ENCODE peak calls at places on chromosomes 5 and 9, in nine cellular contexts. N is IMR-90, Y is psoas muscle, W is HFF-Myc, K is cardiac fibroblast, I is osteoblast, Z is left ventricle myocardium inferior, U is uterus, J is fibroblast of the aortic adventitia. C is an unnamed sample.

GRCh38 chr5:14675309-14675708 is 10.8 kb downstream of the OTULIN start:
- DNase-seq in N (no peak), Y (no peak), W (no peak), K (no peak), I (no peak), Z (no peak), U (no peak), J (no peak), C (no peak)

GRCh38 chr9:110099236-110099741 is 108.7 kb downstream of the C9orf152 start:
- DNase-seq in N (peak; percentile 84), Y (no peak), W (no peak), K (peak; percentile 87), I (peak; percentile 62), Z (no peak), U (peak; percentile 34), J (peak; percentile 95), C (no peak)

GRCh38 chr5:71969464-71969863 is 137.8 kb upstream of the MAP1B start:
- DNase-seq in N (no peak), Y (no peak), W (no peak), K (peak; percentile 6), I (no peak), Z (no peak), U (no peak), J (peak; percentile 14), C (no peak)

GRCh38 chr9:109538346-109538745 is 40.2 kb upstream of the PTPN3 start:
- DNase-seq in N (no peak), Y (no peak), W (no peak), K (no peak), I (no peak), Z (no peak), U (no peak), J (no peak), C (no peak)

GRCh38 chr5:148976569-148977321 is 86.1 kb downstream of the SH3TC2 start:
- DNase-seq in N (peak; percentile 48), Y (no peak), W (no peak), K (peak; percentile 52), I (peak; percentile 57), Z (no peak), U (no peak), J (no peak), C (peak; percentile 49)

GRCh38 chr5:136043551-136043950 is 14.8 kb downstream of the TGFBI start:
- DNase-seq in N (no peak), Y (no peak), W (no peak), K (peak; percentile 71), I (no peak), Z (no peak), U (no peak), J (no peak), C (no peak)

GRCh38 chr5:164202338-164202737 is 696.9 kb downstream of the MAT2B start:
- DNase-seq in N (peak; percentile 64), Y (no peak), W (no peak), K (peak; percentile 67), I (no peak), Z (no peak), U (no peak), J (peak; percentile 83), C (peak; percentile 16)

GRCh38 chr5:120103498-120103897 is 360.6 kb upstream of the PRR16 start:
- DNase-seq in N (no peak), Y (no peak), W (no peak), K (no peak), I (no peak), Z (no peak), U (no peak), J (no peak), C (no peak)

GRCh38 chr9:137457406-137458193 is 1.5 kb downstream of the NSMF start:
- DNase-seq in N (no peak), Y (peak; percentile 50), W (no peak), K (no peak), I (peak; percentile 66), Z (no peak), U (peak; percentile 20), J (no peak), C (no peak)

GRCh38 chr9:110969971-110970381 is 68.3 kb downstream of the LPAR1 start:
- DNase-seq in N (peak; percentile 85), Y (no peak), W (no peak), K (peak; percentile 74), I (no peak), Z (no peak), U (no peak), J (peak; percentile 76), C (peak; percentile 71)

GRCh38 chr9:94577541-94577940 is 16.1 kb downstream of the FBP2 start:
- DNase-seq in N (no peak), Y (no peak), W (no peak), K (no peak), I (no peak), Z (no peak), U (no peak), J (no peak), C (no peak)

GRCh38 chr5:120454094-120454798 is 9.9 kb upstream of the PRR16 start:
- DNase-seq in N (peak; percentile 83), Y (no peak), W (no peak), K (peak; percentile 92), I (peak; percentile 90), Z (no peak), U (no peak), J (peak; percentile 92), C (no peak)

GRCh38 chr5:150633424-150633823 is 7.0 kb upstream of the SYNPO start:
- DNase-seq in N (no peak), Y (peak; percentile 51), W (no peak), K (no peak), I (peak; percentile 87), Z (no peak), U (no peak), J (no peak), C (no peak)

GRCh38 chr9:122331523-122331927 is 39.3 kb upstream of the PTGS1 start:
- DNase-seq in N (no peak), Y (no peak), W (no peak), K (no peak), I (no peak), Z (no peak), U (no peak), J (no peak), C (no peak)

GRCh38 chr9:135480071-135480941 is 724 bp downstream of the PPP1R26 start:
- DNase-seq in N (peak; percentile 20), Y (no peak), W (no peak), K (peak; percentile 37), I (peak; percentile 95), Z (peak; percentile 46), U (no peak), J (no peak), C (no peak)

GRCh38 chr9:135478858-135479468 is 619 bp upstream of the PPP1R26 start:
- DNase-seq in N (no peak), Y (no peak), W (no peak), K (peak; percentile 16), I (peak; percentile 92), Z (no peak), U (no peak), J (peak; percentile 28), C (no peak)

GRCh38 chr9:135479469-135480052 is at the start of gene PPP1R26:
- DNase-seq in N (no peak), Y (no peak), W (no peak), K (no peak), I (peak; percentile 86), Z (peak; percentile 45), U (no peak), J (no peak), C (no peak)

GRCh38 chr9:135482015-135482754 is 2.6 kb downstream of the PPP1R26 start:
- DNase-seq in N (no peak), Y (no peak), W (no peak), K (no peak), I (peak; percentile 81), Z (no peak), U (no peak), J (no peak), C (no peak)

DNA sequence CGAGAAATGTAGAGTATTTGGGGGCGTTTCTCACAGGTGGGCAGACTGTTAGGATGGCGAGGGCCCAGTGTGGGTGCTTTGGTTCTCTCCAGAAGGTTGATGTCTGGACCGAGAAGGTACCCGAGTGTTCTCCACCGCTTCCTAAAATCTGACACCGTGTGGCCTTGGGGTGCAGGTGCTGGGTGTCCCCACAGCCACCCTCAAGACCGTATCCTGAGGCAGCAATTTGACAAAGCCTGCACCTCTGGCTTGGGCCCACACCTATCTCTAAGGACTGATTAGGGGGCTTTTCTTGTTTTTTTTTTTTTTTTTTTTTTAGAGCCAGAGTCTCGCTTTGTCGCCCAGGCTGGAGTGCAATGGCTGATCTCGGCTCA is 1.3 kb downstream of the PPP1R26 start:
- DNase-seq in N (no peak), Y (no peak), W (no peak), K (no peak), I (peak; percentile 30), Z (no peak), U (no peak), J (no peak), C (no peak)
- TF ChIP-seq CTCF in N (no peak), Y (no peak), W (no peak), K (no peak), I (no peak), Z (no peak), U (no peak), J (no peak), C (no peak)

GRCh38 chr9:37650873-37651768 is at the start of gene FRMPD1:
- DNase-seq in N (peak; percentile 14), Y (peak; percentile 80), W (no peak), K (peak; percentile 23), I (peak; percentile 87), Z (peak; percentile 65), U (peak; percentile 48), J (peak; percentile 10), C (no peak)
- H3K4me3 ChIP-seq in N (peak within 1 kb of the TSS; percentile 68), Y (peak within 1 kb of the TSS; percentile 93), W (peak within 1 kb of the TSS; percentile 44), K (peak within 1 kb of the TSS; percentile 39), I (peak within 1 kb of the TSS; percentile 66), Z (peak within 1 kb of the TSS; percentile 79), U (peak within 1 kb of the TSS; percentile 16), J (peak within 1 kb of the TSS; percentile 63), C (peak within 1 kb of the TSS; percentile 56)

GRCh38 chr9:85909390-85909789 is 31.6 kb upstream of the NAA35 start:
- DNase-seq in N (no peak), Y (no peak), W (no peak), K (no peak), I (no peak), Z (no peak), U (no peak), J (no peak), C (no peak)

DNA sequence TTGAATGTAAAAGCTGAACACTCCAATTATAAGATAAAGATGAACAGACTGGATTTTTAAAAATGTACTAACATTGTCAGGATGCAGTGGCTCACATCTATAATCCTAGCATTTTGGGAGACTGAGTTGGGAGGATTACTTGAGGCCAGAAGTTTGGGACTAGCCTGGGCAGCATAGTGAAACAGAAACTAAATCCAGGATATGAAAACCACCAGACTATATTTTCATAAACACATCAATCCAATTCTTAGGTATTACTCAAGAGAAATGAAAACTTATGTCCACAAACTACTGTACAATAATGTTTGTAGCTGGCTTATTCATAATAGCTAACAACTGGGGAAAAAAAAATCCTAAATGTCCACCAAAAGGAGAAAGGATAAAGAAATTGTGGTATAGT is 26.8 kb upstream of the NAA35 start:
- DNase-seq in N (no peak), Y (no peak), W (no peak), K (no peak), I (no peak), Z (no peak), U (no peak), J (no peak), C (no peak)
- TF ChIP-seq CTCF in N (no peak), Y (no peak), W (no peak), K (no peak), I (no peak), Z (no peak), U (no peak), J (no peak), C (no peak)

GRCh38 chr5:77029376-77029885 is 773 bp upstream of the AGGF1 start:
- DNase-seq in N (no peak), Y (no peak), W (no peak), K (no peak), I (no peak), Z (no peak), U (no peak), J (no peak), C (no peak)
- H3K4me3 ChIP-seq in N (no peak overlapping the region), Y (peak overlapping the region; percentile 70), W (no peak overlapping the region), K (no peak overlapping the region), I (peak overlapping the region; percentile 99), Z (peak overlapping the region; percentile 91), U (no peak overlapping the region), J (peak overlapping the region; percentile 90), C (peak overlapping the region; percentile 90)